ENCODE peak calls at places on chromosome 2, in nine cellular contexts. One of them, this sample, is unnamed.

GRCh38 chr2:24076849-24077534 is 866 bp upstream of the SF3B6 start:
- DNase-seq in AG04450: no peak
- DNase-seq in right lobe of liver: no peak
- DNase-seq in tibial artery: peak; percentile 68
- DNase-seq in left ventricle myocardium inferior: no peak
- DNase-seq in tibial nerve: no peak
- DNase-seq in neuronal stem cell: no peak
- DNase-seq in HCT116: no peak
- DNase-seq in fibroblast of lung: no peak
- DNase-seq in this sample: no peak

GRCh38 chr2:144995482-144995881 is 475.6 kb upstream of the ZEB2 start:
- DNase-seq in tibial artery: no peak
- DNase-seq in right lobe of liver: no peak
- DNase-seq in fibroblast of lung: peak; percentile 70
- DNase-seq in AG04450: no peak
- DNase-seq in HCT116: no peak
- DNase-seq in tibial nerve: no peak
- DNase-seq in left ventricle myocardium inferior: no peak
- DNase-seq in neuronal stem cell: no peak
- DNase-seq in this sample: no peak

GRCh38 chr2:20196053-20196880 is 28.7 kb downstream of the SDC1 start:
- DNase-seq in right lobe of liver: peak; percentile 92
- DNase-seq in left ventricle myocardium inferior: no peak
- DNase-seq in HCT116: no peak
- DNase-seq in tibial artery: no peak
- DNase-seq in fibroblast of lung: no peak
- DNase-seq in AG04450: no peak
- DNase-seq in neuronal stem cell: no peak
- DNase-seq in tibial nerve: no peak
- DNase-seq in this sample: no peak

GRCh38 chr2:180983468-180984388 is 3.3 kb downstream of the UBE2E3 start:
- DNase-seq in AG04450: no peak
- DNase-seq in tibial nerve: no peak
- DNase-seq in tibial artery: no peak
- DNase-seq in left ventricle myocardium inferior: no peak
- DNase-seq in fibroblast of lung: peak; percentile 82
- DNase-seq in HCT116: peak; percentile 39
- DNase-seq in neuronal stem cell: peak; percentile 41
- DNase-seq in right lobe of liver: peak; percentile 56
- DNase-seq in this sample: no peak

GRCh38 chr2:173652731-173653426 is 298.2 kb downstream of the CDCA7 start:
- DNase-seq in AG04450: peak; percentile 81
- DNase-seq in left ventricle myocardium inferior: no peak
- DNase-seq in fibroblast of lung: peak; percentile 97
- DNase-seq in tibial artery: no peak
- DNase-seq in neuronal stem cell: no peak
- DNase-seq in tibial nerve: no peak
- DNase-seq in HCT116: peak; percentile 95
- DNase-seq in right lobe of liver: no peak
- DNase-seq in this sample: no peak

GRCh38 chr2:23376972-23377371 is 8.0 kb upstream of the KLHL29 start:
- DNase-seq in fibroblast of lung: no peak
- DNase-seq in neuronal stem cell: no peak
- DNase-seq in tibial artery: no peak
- DNase-seq in HCT116: no peak
- DNase-seq in right lobe of liver: no peak
- DNase-seq in tibial nerve: no peak
- DNase-seq in AG04450: no peak
- DNase-seq in left ventricle myocardium inferior: no peak
- DNase-seq in this sample: no peak

GRCh38 chr2:71813801-71814470 is 333.7 kb downstream of the CYP26B1 start:
- DNase-seq in left ventricle myocardium inferior: no peak
- DNase-seq in HCT116: no peak
- DNase-seq in right lobe of liver: no peak
- DNase-seq in AG04450: no peak
- DNase-seq in neuronal stem cell: no peak
- DNase-seq in fibroblast of lung: no peak
- DNase-seq in tibial artery: no peak
- DNase-seq in tibial nerve: no peak
- DNase-seq in this sample: no peak

GRCh38 chr2:169743549-169743948 is 9.9 kb downstream of the KLHL23 start:
- DNase-seq in fibroblast of lung: no peak
- DNase-seq in tibial nerve: no peak
- DNase-seq in left ventricle myocardium inferior: no peak
- DNase-seq in HCT116: no peak
- DNase-seq in AG04450: no peak
- DNase-seq in tibial artery: no peak
- DNase-seq in right lobe of liver: no peak
- DNase-seq in neuronal stem cell: no peak
- DNase-seq in this sample: no peak

GRCh38 chr2:126906781-126907180 is 8.1 kb downstream of the TEX51 start:
- DNase-seq in tibial nerve: no peak
- DNase-seq in left ventricle myocardium inferior: no peak
- DNase-seq in neuronal stem cell: no peak
- DNase-seq in right lobe of liver: no peak
- DNase-seq in tibial artery: peak; percentile 16
- DNase-seq in fibroblast of lung: no peak
- DNase-seq in AG04450: no peak
- DNase-seq in HCT116: no peak
- DNase-seq in this sample: no peak

GRCh38 chr2:31413876-31414550 is 529 bp downstream of the XDH start:
- DNase-seq in tibial nerve: no peak
- DNase-seq in left ventricle myocardium inferior: no peak
- DNase-seq in HCT116: no peak
- DNase-seq in tibial artery: no peak
- DNase-seq in right lobe of liver: no peak
- DNase-seq in fibroblast of lung: no peak
- DNase-seq in neuronal stem cell: no peak
- DNase-seq in AG04450: no peak
- DNase-seq in this sample: no peak

GRCh38 chr2:20868377-20868776 is 45.5 kb upstream of the LDAH start:
- DNase-seq in HCT116: no peak
- DNase-seq in tibial nerve: no peak
- DNase-seq in AG04450: no peak
- DNase-seq in left ventricle myocardium inferior: no peak
- DNase-seq in fibroblast of lung: no peak
- DNase-seq in neuronal stem cell: no peak
- DNase-seq in right lobe of liver: no peak
- DNase-seq in tibial artery: no peak
- DNase-seq in this sample: no peak

GRCh38 chr2:207256476-207257207 is 90.9 kb upstream of the KLF7 start:
- DNase-seq in neuronal stem cell: no peak
- DNase-seq in right lobe of liver: peak; percentile 21
- DNase-seq in tibial artery: no peak
- DNase-seq in HCT116: no peak
- DNase-seq in fibroblast of lung: peak; percentile 62
- DNase-seq in AG04450: no peak
- DNase-seq in left ventricle myocardium inferior: no peak
- DNase-seq in tibial nerve: no peak
- DNase-seq in this sample: no peak

GRCh38 chr2:237279012-237279768 is 134.8 kb downstream of the COL6A3 start:
- DNase-seq in HCT116: no peak
- DNase-seq in neuronal stem cell: no peak
- DNase-seq in tibial nerve: no peak
- DNase-seq in AG04450: no peak
- DNase-seq in fibroblast of lung: peak; percentile 46
- DNase-seq in tibial artery: no peak
- DNase-seq in right lobe of liver: no peak
- DNase-seq in left ventricle myocardium inferior: no peak
- DNase-seq in this sample: no peak

GRCh38 chr2:179612591-179613298 is 248.7 kb downstream of the ZNF385B start:
- DNase-seq in tibial artery: no peak
- DNase-seq in left ventricle myocardium inferior: no peak
- DNase-seq in right lobe of liver: no peak
- DNase-seq in neuronal stem cell: no peak
- DNase-seq in AG04450: no peak
- DNase-seq in HCT116: no peak
- DNase-seq in tibial nerve: no peak
- DNase-seq in fibroblast of lung: peak; percentile 14
- DNase-seq in this sample: no peak

GRCh38 chr2:39128919-39129391 is 8.1 kb upstream of the SOS1 start:
- DNase-seq in fibroblast of lung: peak; percentile 35
- DNase-seq in neuronal stem cell: no peak
- DNase-seq in tibial artery: no peak
- DNase-seq in right lobe of liver: no peak
- DNase-seq in tibial nerve: no peak
- DNase-seq in left ventricle myocardium inferior: no peak
- DNase-seq in HCT116: no peak
- DNase-seq in AG04450: no peak
- DNase-seq in this sample: peak; percentile 70

GRCh38 chr2:83517727-83518368 is 941.2 kb downstream of the SUCLG1 start:
- DNase-seq in tibial artery: no peak
- DNase-seq in fibroblast of lung: no peak
- DNase-seq in HCT116: no peak
- DNase-seq in right lobe of liver: no peak
- DNase-seq in left ventricle myocardium inferior: no peak
- DNase-seq in tibial nerve: no peak
- DNase-seq in neuronal stem cell: no peak
- DNase-seq in AG04450: no peak
- DNase-seq in this sample: no peak

GRCh38 chr2:216678813-216679657 is 16.3 kb downstream of the IGFBP5 start:
- DNase-seq in right lobe of liver: no peak
- DNase-seq in fibroblast of lung: no peak
- DNase-seq in tibial nerve: no peak
- DNase-seq in neuronal stem cell: no peak
- DNase-seq in AG04450: no peak
- DNase-seq in HCT116: no peak
- DNase-seq in left ventricle myocardium inferior: no peak
- DNase-seq in tibial artery: no peak
- DNase-seq in this sample: no peak

DNA sequence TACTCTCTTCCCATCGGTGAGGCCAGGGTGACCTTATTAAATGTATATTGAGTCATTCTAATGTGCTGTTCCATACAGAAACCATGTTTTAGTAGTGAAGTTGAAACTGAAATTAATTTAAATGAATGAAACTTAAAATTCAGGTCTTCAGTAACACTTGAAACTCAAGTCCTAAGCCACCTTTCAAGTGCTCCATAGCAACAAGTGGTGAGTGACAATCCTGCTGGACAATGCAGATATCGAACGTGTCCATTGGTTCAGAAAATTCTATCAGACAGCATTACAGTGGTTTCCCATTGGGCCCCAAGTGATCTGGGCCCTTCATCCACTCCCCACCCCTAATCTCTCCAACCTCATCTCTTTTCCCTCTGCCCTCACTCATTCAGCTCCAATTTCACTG is 48.7 kb downstream of the HNMT start:
- DNase-seq in AG04450: no peak
- DNase-seq in left ventricle myocardium inferior: no peak
- DNase-seq in tibial nerve: no peak
- DNase-seq in tibial artery: no peak
- DNase-seq in right lobe of liver: no peak
- DNase-seq in neuronal stem cell: no peak
- DNase-seq in HCT116: no peak
- DNase-seq in fibroblast of lung: no peak
- DNase-seq in this sample: no peak
- H3K27ac ChIP-seq in AG04450: no peak overlapping the region
- H3K27ac ChIP-seq in left ventricle myocardium inferior: no peak overlapping the region
- H3K27ac ChIP-seq in tibial nerve: no peak overlapping the region
- H3K27ac ChIP-seq in tibial artery: no peak overlapping the region
- H3K27ac ChIP-seq in right lobe of liver: no peak overlapping the region
- H3K27ac ChIP-seq in neuronal stem cell: no peak overlapping the region
- H3K27ac ChIP-seq in HCT116: no peak overlapping the region
- H3K27ac ChIP-seq in fibroblast of lung: no peak overlapping the region
- H3K27ac ChIP-seq in this sample: no peak overlapping the region

GRCh38 chr2:128405981-128406601 is 87.4 kb upstream of the HS6ST1 start:
- DNase-seq in tibial nerve: no peak
- DNase-seq in HCT116: no peak
- DNase-seq in AG04450: no peak
- DNase-seq in neuronal stem cell: no peak
- DNase-seq in left ventricle myocardium inferior: no peak
- DNase-seq in fibroblast of lung: no peak
- DNase-seq in right lobe of liver: no peak
- DNase-seq in tibial artery: peak; percentile 21
- DNase-seq in this sample: no peak
- H3K4me3 ChIP-seq in tibial nerve: no peak overlapping the region
- H3K4me3 ChIP-seq in HCT116: no peak overlapping the region
- H3K4me3 ChIP-seq in AG04450: no peak overlapping the region
- H3K4me3 ChIP-seq in neuronal stem cell: no peak overlapping the region
- H3K4me3 ChIP-seq in left ventricle myocardium inferior: no peak overlapping the region
- H3K4me3 ChIP-seq in fibroblast of lung: no peak overlapping the region
- H3K4me3 ChIP-seq in right lobe of liver: no peak overlapping the region
- H3K4me3 ChIP-seq in tibial artery: no peak overlapping the region
- H3K4me3 ChIP-seq in this sample: no peak overlapping the region

GRCh38 chr2:12890481-12890980 is 173.8 kb downstream of the TRIB2 start:
- DNase-seq in left ventricle myocardium inferior: no peak
- DNase-seq in tibial nerve: no peak
- DNase-seq in tibial artery: no peak
- DNase-seq in neuronal stem cell: no peak
- DNase-seq in HCT116: no peak
- DNase-seq in right lobe of liver: no peak
- DNase-seq in fibroblast of lung: no peak
- DNase-seq in AG04450: no peak
- DNase-seq in this sample: no peak

GRCh38 chr2:12895017-12895416 is 178.3 kb downstream of the TRIB2 start:
- DNase-seq in neuronal stem cell: no peak
- DNase-seq in HCT116: no peak
- DNase-seq in AG04450: no peak
- DNase-seq in fibroblast of lung: no peak
- DNase-seq in left ventricle myocardium inferior: no peak
- DNase-seq in right lobe of liver: no peak
- DNase-seq in tibial artery: no peak
- DNase-seq in tibial nerve: no peak
- DNase-seq in this sample: no peak

GRCh38 chr2:12897181-12897580 is 180.4 kb downstream of the TRIB2 start:
- DNase-seq in fibroblast of lung: no peak
- DNase-seq in tibial nerve: no peak
- DNase-seq in AG04450: no peak
- DNase-seq in tibial artery: no peak
- DNase-seq in neuronal stem cell: no peak
- DNase-seq in left ventricle myocardium inferior: no peak
- DNase-seq in right lobe of liver: no peak
- DNase-seq in HCT116: no peak
- DNase-seq in this sample: no peak

GRCh38 chr2:12896283-12897014 is 179.7 kb downstream of the TRIB2 start:
- DNase-seq in tibial nerve: no peak
- DNase-seq in tibial artery: no peak
- DNase-seq in fibroblast of lung: peak; percentile 86
- DNase-seq in right lobe of liver: no peak
- DNase-seq in AG04450: no peak
- DNase-seq in left ventricle myocardium inferior: no peak
- DNase-seq in HCT116: no peak
- DNase-seq in neuronal stem cell: no peak
- DNase-seq in this sample: no peak
- H3K9me3 ChIP-seq in tibial nerve: peaks cover 15% of the 10 kb centered on the region
- H3K9me3 ChIP-seq in tibial artery: no peaks in the 10 kb centered on the region
- H3K9me3 ChIP-seq in fibroblast of lung: no peaks in the 10 kb centered on the region
- H3K9me3 ChIP-seq in right lobe of liver: no peaks in the 10 kb centered on the region
- H3K9me3 ChIP-seq in AG04450: no peaks in the 10 kb centered on the region
- H3K9me3 ChIP-seq in left ventricle myocardium inferior: peaks cover 35% of the 10 kb centered on the region
- H3K9me3 ChIP-seq in HCT116: no peaks in the 10 kb centered on the region
- H3K9me3 ChIP-seq in neuronal stem cell: no peaks in the 10 kb centered on the region
- H3K9me3 ChIP-seq in this sample: peaks cover 5% of the 10 kb centered on the region

DNA sequence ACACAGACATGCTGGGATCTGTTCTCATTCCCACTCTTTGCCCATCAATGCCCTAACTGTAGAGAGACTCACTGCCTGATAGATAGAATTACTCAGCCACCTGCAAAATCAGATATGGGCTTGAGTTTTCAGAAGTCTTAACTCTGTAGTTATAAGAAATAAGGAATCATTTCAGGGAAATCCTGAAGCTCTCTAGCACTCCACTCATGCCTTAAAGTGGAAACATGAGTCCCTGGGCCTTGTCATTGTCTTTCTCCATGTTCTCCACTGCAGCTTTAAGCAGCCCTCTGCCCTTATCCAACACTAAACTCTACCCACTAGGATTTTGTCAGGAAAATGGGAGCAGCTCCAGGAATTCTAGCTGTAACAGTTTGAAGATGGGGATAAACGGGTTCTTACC is 192.5 kb downstream of the SNTG2 start:
- DNase-seq in neuronal stem cell: no peak
- DNase-seq in fibroblast of lung: no peak
- DNase-seq in AG04450: no peak
- DNase-seq in tibial artery: no peak
- DNase-seq in HCT116: no peak
- DNase-seq in right lobe of liver: no peak
- DNase-seq in left ventricle myocardium inferior: no peak
- DNase-seq in tibial nerve: no peak
- DNase-seq in this sample: no peak
- H3K27ac ChIP-seq in neuronal stem cell: no peak overlapping the region
- H3K27ac ChIP-seq in fibroblast of lung: no peak overlapping the region
- H3K27ac ChIP-seq in AG04450: no peak overlapping the region
- H3K27ac ChIP-seq in tibial artery: no peak overlapping the region
- H3K27ac ChIP-seq in HCT116: no peak overlapping the region
- H3K27ac ChIP-seq in right lobe of liver: no peak overlapping the region
- H3K27ac ChIP-seq in left ventricle myocardium inferior: no peak overlapping the region
- H3K27ac ChIP-seq in tibial nerve: no peak overlapping the region
- H3K27ac ChIP-seq in this sample: no peak overlapping the region